ENCODE peak calls at places on chromosomes 11 and 22, in four cellular contexts. L, U, G and J are unnamed samples.

GRCh38 chr11:3786781-3787428 is 10.4 kb downstream of the NUP98 start:
- DNase-seq in L (no peak), U (no peak), G (peak), J (no peak)

GRCh38 chr11:57368106-57368826 is 12.7 kb downstream of the PRG3 start:
- DNase-seq in L (no peak), U (no peak), G (no peak), J (no peak)

GRCh38 chr22:28440517-28441366 is 238.9 kb downstream of the TTC28 start:
- DNase-seq in L (no peak), U (peak), G (peak), J (no peak)

GRCh38 chr22:26977741-26978140 is 320.4 kb downstream of the MIAT start:
- DNase-seq in L (peak), U (no peak), G (no peak), J (no peak)

GRCh38 chr11:20089357-20089756 is 70.9 kb downstream of the DBX1 start:
- DNase-seq in L (no peak), U (no peak), G (peak), J (no peak)

GRCh38 chr22:35275580-35275979 is 18.3 kb downstream of the HMGXB4 start:
- DNase-seq in L (no peak), U (peak), G (no peak), J (no peak)

GRCh38 chr11:130070109-130070828 is 575 bp downstream of the APLP2 start:
- DNase-seq in L (peak), U (peak), G (peak), J (peak)

GRCh38 chr11:46120361-46120710 is 918 bp downstream of the PHF21A start:
- DNase-seq in L (peak), U (no peak), G (no peak), J (no peak)

GRCh38 chr11:45501980-45502545 is 163.4 kb downstream of the CHST1 start:
- DNase-seq in L (no peak), U (no peak), G (no peak), J (no peak)

GRCh38 chr22:49937758-49938564 is 19.5 kb downstream of the CRELD2 start:
- DNase-seq in L (no peak), U (no peak), G (no peak), J (no peak)

GRCh38 chr11:29310016-29310415 is 706.8 kb downstream of the KCNA4 start:
- DNase-seq in L (no peak), U (peak), G (peak), J (no peak)

GRCh38 chr11:105910095-105910715 is 111.8 kb downstream of the MSANTD4 start:
- DNase-seq in L (no peak), U (peak), G (peak), J (no peak)

GRCh38 chr11:16958833-16959232 is 55.4 kb downstream of the PLEKHA7 start:
- DNase-seq in L (no peak), U (no peak), G (no peak), J (no peak)

GRCh38 chr11:11841605-11842425 is at the start of gene USP47:
- DNase-seq in L (peak), U (peak), G (peak), J (peak)

GRCh38 chr11:67648796-67649613 is 1.5 kb downstream of the ACY3 start:
- DNase-seq in L (no peak), U (no peak), G (no peak), J (no peak)

GRCh38 chr11:76663912-76664440 is 6.6 kb downstream of the LRRC32 start:
- DNase-seq in L (no peak), U (no peak), G (no peak), J (no peak)

GRCh38 chr11:76664578-76665061 is 5.9 kb downstream of the LRRC32 start:
- DNase-seq in L (no peak), U (no peak), G (no peak), J (no peak)

GRCh38 chr11:76665921-76666351 is 4.6 kb downstream of the LRRC32 start:
- DNase-seq in L (no peak), U (no peak), G (no peak), J (no peak)

GRCh38 chr11:76666408-76666807 is 4.1 kb downstream of the LRRC32 start:
- DNase-seq in L (peak), U (peak), G (peak), J (no peak)

GRCh38 chr11:76665172-76665571 is 5.4 kb downstream of the LRRC32 start:
- DNase-seq in L (no peak), U (no peak), G (no peak), J (no peak)
- H3K27ac ChIP-seq in L (no peak), U (no peak), G (no peak), J (no peak)

GRCh38 chr11:123221611-123222010 is 26.6 kb upstream of the CLMP start:
- DNase-seq in L (no peak), U (no peak), G (peak), J (no peak)
- H3K27ac ChIP-seq in L (no peak), U (peak), G (no peak), J (no peak)

GRCh38 chr11:61773826-61774225 is 18.6 kb downstream of the TMEM258 start:
- DNase-seq in L (no peak), U (no peak), G (no peak), J (no peak)
- H3K27ac ChIP-seq in L (no peak), U (no peak), G (no peak), J (no peak)

GRCh38 chr11:131823772-131824171 is 453.4 kb downstream of the NTM start:
- DNase-seq in L (peak), U (no peak), G (no peak), J (no peak)

GRCh38 chr11:131827440-131827839 is 457.0 kb downstream of the NTM start:
- DNase-seq in L (no peak), U (no peak), G (no peak), J (no peak)

GRCh38 chr11:131829725-131830124 is 459.3 kb downstream of the NTM start:
- DNase-seq in L (no peak), U (no peak), G (no peak), J (no peak)

GRCh38 chr11:131819845-131820244 is 449.4 kb downstream of the NTM start:
- DNase-seq in L (no peak), U (no peak), G (no peak), J (no peak)

GRCh38 chr11:131824766-131825165 is 454.4 kb downstream of the NTM start:
- DNase-seq in L (no peak), U (peak), G (peak), J (no peak)
- H3K27ac ChIP-seq in L (no peak), U (no peak), G (no peak), J (no peak)

GRCh38 chr11:1008001-1008400 is 28.5 kb downstream of the MUC6 start:
- DNase-seq in L (no peak), U (no peak), G (no peak), J (no peak)

GRCh38 chr11:1008781-1009180 is 27.7 kb downstream of the MUC6 start:
- DNase-seq in L (no peak), U (no peak), G (no peak), J (no peak)

GRCh38 chr11:1005913-1006312 is 30.6 kb downstream of the MUC6 start:
- DNase-seq in L (no peak), U (no peak), G (no peak), J (no peak)

GRCh38 chr11:1007279-1007678 is 29.2 kb downstream of the MUC6 start:
- DNase-seq in L (no peak), U (no peak), G (no peak), J (no peak)

DNA sequence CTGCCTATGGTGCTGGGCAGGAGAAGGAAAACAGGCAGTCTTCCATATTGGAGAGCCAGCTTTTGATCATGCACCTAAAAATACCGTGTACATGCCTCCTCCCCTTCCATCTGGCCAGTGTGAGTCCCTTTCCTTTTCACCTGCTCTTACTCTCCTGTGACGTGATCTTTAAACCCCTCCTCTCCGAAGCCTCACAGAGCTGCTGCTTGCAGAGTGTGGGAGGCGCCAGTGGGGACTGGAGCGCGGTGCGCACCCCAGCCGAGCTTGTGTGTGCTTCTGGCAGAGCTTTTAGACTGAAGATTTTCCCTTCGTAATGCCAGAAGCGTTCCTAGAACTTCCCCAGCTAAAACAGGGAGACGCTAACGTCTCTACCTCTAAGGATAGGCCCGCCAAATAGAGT is 29.8 kb downstream of the MUC6 start:
- DNase-seq in L (no peak), U (no peak), G (no peak), J (no peak)
- H3K27ac ChIP-seq in L (no peak), U (no peak), G (no peak), J (no peak)

GRCh38 chr11:115525600-115526006 is 21.4 kb upstream of the CADM1 start:
- DNase-seq in L (no peak), U (no peak), G (no peak), J (no peak)

GRCh38 chr11:115522302-115522701 is 18.1 kb upstream of the CADM1 start:
- DNase-seq in L (no peak), U (no peak), G (no peak), J (no peak)

GRCh38 chr11:115521874-115522273 is 17.7 kb upstream of the CADM1 start:
- DNase-seq in L (no peak), U (no peak), G (no peak), J (no peak)

GRCh38 chr11:115523727-115524399 is 19.6 kb upstream of the CADM1 start:
- DNase-seq in L (no peak), U (no peak), G (no peak), J (no peak)

DNA sequence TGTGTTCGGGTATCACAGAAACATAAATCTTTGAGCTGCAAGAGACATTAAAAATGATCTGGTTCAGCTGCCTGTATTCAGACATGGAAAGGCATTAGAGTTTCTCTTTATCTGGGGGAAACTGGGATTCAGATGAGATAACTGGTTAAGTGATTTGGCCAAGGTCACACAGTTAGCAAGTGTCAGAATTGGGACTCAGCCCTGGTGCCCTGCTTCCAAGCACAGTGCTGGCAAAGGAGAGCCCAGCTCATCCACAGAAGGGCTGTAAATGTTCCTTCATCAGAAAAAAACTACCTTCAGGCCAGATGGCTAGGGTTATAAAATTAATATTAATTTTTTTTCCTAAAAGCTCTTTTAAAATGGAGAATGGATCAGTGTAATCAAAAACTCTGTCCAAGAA is 20.4 kb upstream of the CADM1 start:
- DNase-seq in L (no peak), U (no peak), G (no peak), J (no peak)
- H3K27ac ChIP-seq in L (no peak), U (no peak), G (no peak), J (no peak)

DNA sequence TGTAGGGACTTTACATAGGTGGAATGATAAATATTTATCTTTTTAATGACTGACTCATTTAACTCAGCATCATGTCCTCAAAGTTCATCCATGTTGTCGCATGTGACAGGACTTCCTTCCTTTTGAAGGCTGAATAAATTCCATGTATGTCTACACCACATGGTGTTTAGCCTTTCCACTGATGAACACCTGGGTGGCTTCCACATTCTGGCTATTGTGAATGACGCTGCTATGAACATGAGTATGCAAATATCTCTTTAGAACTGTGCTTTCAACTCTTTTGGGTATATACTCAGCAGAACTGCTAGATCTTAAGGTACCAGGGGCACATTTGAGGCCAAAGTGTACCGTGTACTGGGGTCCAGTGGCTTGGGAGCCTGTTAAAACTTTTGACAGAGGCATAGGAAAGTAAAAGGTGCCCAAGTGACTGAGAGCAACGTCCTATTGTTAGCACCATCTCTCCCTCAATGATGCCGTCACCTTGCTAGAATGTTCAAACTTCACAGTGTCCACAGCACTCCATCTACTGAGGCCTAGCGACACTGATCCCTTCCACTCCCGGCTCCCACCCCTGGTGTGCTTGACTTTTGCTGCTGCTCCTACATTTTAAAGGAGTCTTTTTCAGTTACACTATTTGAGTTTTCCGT is 24.0 kb downstream of the LARGE1 start:
- DNase-seq in L (no peak), U (no peak), G (no peak), J (no peak)
- H3K27ac ChIP-seq in L (no peak), U (no peak), G (no peak), J (no peak)

GRCh38 chr11:8261316-8261715 is 2.4 kb downstream of the LMO1 start:
- DNase-seq in L (no peak), U (no peak), G (no peak), J (no peak)
- H3K27ac ChIP-seq in L (no peak), U (no peak), G (no peak), J (no peak)